ENCODE peak calls at places on chromosomes 6 and 20, in eight cellular contexts. K is iPS-NIHi11, W is GM23248, C is NCI-H1436, Y is T follicular helper cell, T is NAMALWA, R is T47D, J is GM04504. V is an unnamed sample.

GRCh38 chr6:118810420-118811027 is 83.4 kb upstream of the ASF1A start:
- DNase-seq in K (no peak), W (no peak), C (no peak), Y (peak), T (peak), R (no peak), J (no peak), V (no peak)

GRCh38 chr6:31658983-31659648 is 1.5 kb downstream of the C6orf47 start:
- DNase-seq in K (no peak), W (no peak), C (no peak), Y (no peak), T (no peak), R (no peak), J (no peak), V (no peak)

GRCh38 chr20:21137078-21137477 is 11.2 kb downstream of the KIZ start:
- DNase-seq in K (no peak), W (no peak), C (no peak), Y (no peak), T (no peak), R (no peak), J (no peak), V (no peak)

GRCh38 chr6:43744490-43744889 is 25.5 kb upstream of the VEGFA start:
- DNase-seq in K (peak), W (no peak), C (no peak), Y (no peak), T (no peak), R (no peak), J (no peak), V (no peak)

GRCh38 chr6:3026811-3027626 is 27.3 kb downstream of the NQO2 start:
- DNase-seq in K (no peak), W (no peak), C (no peak), Y (no peak), T (peak), R (no peak), J (no peak), V (no peak)

GRCh38 chr6:81865712-81866111 is 113.2 kb upstream of the TENT5A start:
- DNase-seq in K (no peak), W (peak), C (no peak), Y (no peak), T (no peak), R (no peak), J (no peak), V (no peak)

GRCh38 chr6:36419295-36419694 is 23.4 kb downstream of the PXT1 start:
- DNase-seq in K (no peak), W (no peak), C (no peak), Y (no peak), T (no peak), R (no peak), J (no peak), V (no peak)

GRCh38 chr20:4708856-4709255 is 12.9 kb upstream of the PRND start:
- DNase-seq in K (no peak), W (no peak), C (no peak), Y (no peak), T (no peak), R (no peak), J (no peak), V (no peak)